ENCODE peak calls at places on chromosome 6, in seven cellular contexts. T is NCI-H510A, K is thoracic aorta, Z is suprapubic skin, A is T-helper 17 cell, F is NCI-H2081 treated with DMSO at 0.1 percent for 48 hours, V is lower lobe of right lung. U is an unnamed sample.

GRCh38 chr6:18269253-18269652 is 4.9 kb upstream of the DEK start:
- DNase-seq in Z (no peak), F (no peak), T (no peak), V (no peak), A (no peak), K (no peak), U (no peak)

GRCh38 chr6:21504790-21505189 is 88.8 kb upstream of the SOX4 start:
- DNase-seq in F (no peak), Z (no peak), T (no peak), V (no peak), K (no peak), A (no peak), U (no peak)

GRCh38 chr6:79984261-79984660 is 20.2 kb upstream of the TTK start:
- DNase-seq in Z (no peak), V (no peak), F (no peak), A (peak; percentile 22), T (no peak), K (no peak), U (no peak)

GRCh38 chr6:54778731-54779130 is 67.8 kb upstream of the FAM83B start:
- DNase-seq in Z (no peak), V (no peak), A (no peak), T (no peak), K (no peak), F (no peak), U (no peak)

GRCh38 chr6:148513145-148514071 is 170.8 kb downstream of the SASH1 start:
- DNase-seq in K (no peak), F (no peak), Z (no peak), V (no peak), A (no peak), T (no peak), U (no peak)

GRCh38 chr6:3841711-3842565 is 7.2 kb upstream of the FAM50B start:
- DNase-seq in T (no peak), V (no peak), F (no peak), Z (no peak), A (no peak), K (no peak), U (no peak)

GRCh38 chr6:145829950-145830349 is 15.4 kb upstream of the FBXO30 start:
- DNase-seq in F (no peak), Z (no peak), A (no peak), V (no peak), K (no peak), T (no peak), U (no peak)

GRCh38 chr6:143556529-143556928 is 45.0 kb upstream of the FUCA2 start:
- DNase-seq in K (no peak), Z (no peak), F (no peak), A (no peak), V (no peak), T (no peak), U (no peak)

GRCh38 chr6:125114248-125114858 is 39.2 kb upstream of the TPD52L1 start:
- DNase-seq in Z (no peak), A (no peak), K (no peak), F (no peak), V (no peak), T (no peak), U (peak; percentile 18)

GRCh38 chr6:36357872-36358234 is 21.2 kb upstream of the BNIP5 start:
- DNase-seq in Z (no peak), K (no peak), T (no peak), F (no peak), V (no peak), A (no peak), U (no peak)

GRCh38 chr6:35594503-35595186 is 81.9 kb upstream of the TULP1 start:
- DNase-seq in Z (no peak), F (no peak), T (no peak), V (no peak), A (no peak), K (no peak), U (no peak)

GRCh38 chr6:27126815-27127537 is 120.5 kb upstream of the PRSS16 start:
- DNase-seq in K (peak; percentile 52), A (peak; percentile 68), V (peak; percentile 92), T (no peak), F (no peak), Z (peak; percentile 92), U (peak; percentile 77)

GRCh38 chr6:159966981-159967380 is 1.9 kb upstream of the IGF2R start:
- DNase-seq in Z (no peak), F (no peak), K (no peak), T (no peak), A (no peak), V (no peak), U (no peak)

U was measured in T follicular helper cell.